ENCODE peak calls at places on chromosomes 13 and 19, in seven cellular contexts. One of them, this sample, is unnamed.

GRCh38 chr19:13037161-13037560 is 41.9 kb downstream of the NFIX start:
- DNase-seq in psoas muscle: peak; percentile 41
- DNase-seq in fibroblast of lung: peak; percentile 93
- DNase-seq in tibial nerve: no peak
- DNase-seq in cardiac muscle cell: peak; percentile 85
- DNase-seq in stomach: no peak
- DNase-seq in mammary epithelial cell: peak; percentile 84
- DNase-seq in this sample: no peak

GRCh38 chr19:41690801-41691065 is 2.7 kb upstream of the CEACAM7 start:
- DNase-seq in cardiac muscle cell: no peak
- DNase-seq in psoas muscle: no peak
- DNase-seq in mammary epithelial cell: no peak
- DNase-seq in stomach: no peak
- DNase-seq in fibroblast of lung: no peak
- DNase-seq in tibial nerve: no peak
- DNase-seq in this sample: no peak

GRCh38 chr13:51148952-51149573 is 38.0 kb upstream of the C13orf42 start:
- DNase-seq in cardiac muscle cell: peak; percentile 82
- DNase-seq in stomach: no peak
- DNase-seq in mammary epithelial cell: peak; percentile 8
- DNase-seq in fibroblast of lung: peak; percentile 58
- DNase-seq in tibial nerve: peak; percentile 60
- DNase-seq in psoas muscle: no peak
- DNase-seq in this sample: peak; percentile 9

GRCh38 chr13:71018544-71018943 is 848.5 kb downstream of the DACH1 start:
- DNase-seq in stomach: no peak
- DNase-seq in fibroblast of lung: no peak
- DNase-seq in psoas muscle: no peak
- DNase-seq in cardiac muscle cell: no peak
- DNase-seq in tibial nerve: no peak
- DNase-seq in mammary epithelial cell: no peak
- DNase-seq in this sample: no peak

GRCh38 chr19:2551864-2552185 is 75.9 kb downstream of the GADD45B start:
- DNase-seq in psoas muscle: no peak
- DNase-seq in stomach: no peak
- DNase-seq in tibial nerve: no peak
- DNase-seq in mammary epithelial cell: no peak
- DNase-seq in fibroblast of lung: no peak
- DNase-seq in cardiac muscle cell: no peak
- DNase-seq in this sample: no peak

GRCh38 chr13:35210234-35210633 is 266.3 kb downstream of the MAB21L1 start:
- DNase-seq in cardiac muscle cell: peak; percentile 30
- DNase-seq in fibroblast of lung: no peak
- DNase-seq in mammary epithelial cell: no peak
- DNase-seq in psoas muscle: no peak
- DNase-seq in stomach: no peak
- DNase-seq in tibial nerve: no peak
- DNase-seq in this sample: peak; percentile 1

GRCh38 chr13:66657165-66657895 is 572.8 kb downstream of the PCDH9 start:
- DNase-seq in cardiac muscle cell: peak; percentile 92
- DNase-seq in stomach: peak; percentile 80
- DNase-seq in fibroblast of lung: peak; percentile 99
- DNase-seq in psoas muscle: peak; percentile 69
- DNase-seq in tibial nerve: peak; percentile 8
- DNase-seq in mammary epithelial cell: peak; percentile 97
- DNase-seq in this sample: peak; percentile 1

GRCh38 chr13:98834254-98834960 is 81.9 kb upstream of the SLC15A1 start:
- DNase-seq in psoas muscle: no peak
- DNase-seq in fibroblast of lung: no peak
- DNase-seq in tibial nerve: no peak
- DNase-seq in stomach: no peak
- DNase-seq in mammary epithelial cell: peak; percentile 62
- DNase-seq in cardiac muscle cell: no peak
- DNase-seq in this sample: no peak

GRCh38 chr13:80508031-80508430 is 167.1 kb upstream of the SPRY2 start:
- DNase-seq in mammary epithelial cell: no peak
- DNase-seq in psoas muscle: no peak
- DNase-seq in tibial nerve: no peak
- DNase-seq in fibroblast of lung: no peak
- DNase-seq in cardiac muscle cell: no peak
- DNase-seq in stomach: no peak
- DNase-seq in this sample: no peak

GRCh38 chr13:36891752-36892151 is 28.3 kb downstream of the SMAD9 start:
- DNase-seq in fibroblast of lung: peak; percentile 10
- DNase-seq in stomach: no peak
- DNase-seq in psoas muscle: no peak
- DNase-seq in cardiac muscle cell: no peak
- DNase-seq in tibial nerve: no peak
- DNase-seq in mammary epithelial cell: no peak
- DNase-seq in this sample: no peak

GRCh38 chr19:38977445-38978314 is 2.1 kb upstream of the FBXO17 start:
- DNase-seq in psoas muscle: no peak
- DNase-seq in mammary epithelial cell: peak; percentile 73
- DNase-seq in fibroblast of lung: peak; percentile 57
- DNase-seq in tibial nerve: no peak
- DNase-seq in cardiac muscle cell: no peak
- DNase-seq in stomach: no peak
- DNase-seq in this sample: no peak

GRCh38 chr19:38975861-38976271 is 324 bp upstream of the FBXO17 start:
- DNase-seq in psoas muscle: no peak
- DNase-seq in cardiac muscle cell: peak; percentile 60
- DNase-seq in tibial nerve: no peak
- DNase-seq in stomach: no peak
- DNase-seq in fibroblast of lung: peak; percentile 49
- DNase-seq in mammary epithelial cell: no peak
- DNase-seq in this sample: peak; percentile 60

GRCh38 chr19:38971672-38972071 is 3.9 kb downstream of the FBXO17 start:
- DNase-seq in cardiac muscle cell: no peak
- DNase-seq in mammary epithelial cell: no peak
- DNase-seq in tibial nerve: no peak
- DNase-seq in stomach: no peak
- DNase-seq in fibroblast of lung: no peak
- DNase-seq in psoas muscle: no peak
- DNase-seq in this sample: no peak

GRCh38 chr19:38975214-38975860 is at the start of gene FBXO17:
- DNase-seq in mammary epithelial cell: peak; percentile 68
- DNase-seq in psoas muscle: peak; percentile 65
- DNase-seq in stomach: peak; percentile 44
- DNase-seq in fibroblast of lung: peak; percentile 72
- DNase-seq in tibial nerve: peak; percentile 34
- DNase-seq in cardiac muscle cell: peak; percentile 74
- DNase-seq in this sample: peak; percentile 40

GRCh38 chr19:38974599-38975213 is 836 bp downstream of the FBXO17 start:
- DNase-seq in fibroblast of lung: no peak
- DNase-seq in mammary epithelial cell: no peak
- DNase-seq in stomach: no peak
- DNase-seq in cardiac muscle cell: peak; percentile 33
- DNase-seq in tibial nerve: no peak
- DNase-seq in psoas muscle: no peak
- DNase-seq in this sample: no peak
- H3K4me3 ChIP-seq in fibroblast of lung: peak overlapping the region; percentile 61
- H3K4me3 ChIP-seq in mammary epithelial cell: peak overlapping the region; percentile 77
- H3K4me3 ChIP-seq in stomach: peak overlapping the region; percentile 71
- H3K4me3 ChIP-seq in cardiac muscle cell: peak overlapping the region; percentile 63
- H3K4me3 ChIP-seq in tibial nerve: peak overlapping the region; percentile 76
- H3K4me3 ChIP-seq in psoas muscle: peak overlapping the region; percentile 80
- H3K4me3 ChIP-seq in this sample: no peak overlapping the region

GRCh38 chr19:5954293-5954692 is 23.6 kb downstream of the RANBP3 start:
- DNase-seq in tibial nerve: no peak
- DNase-seq in fibroblast of lung: peak; percentile 32
- DNase-seq in stomach: no peak
- DNase-seq in cardiac muscle cell: no peak
- DNase-seq in mammary epithelial cell: no peak
- DNase-seq in psoas muscle: no peak
- DNase-seq in this sample: no peak

GRCh38 chr19:5956323-5956722 is 21.6 kb downstream of the RANBP3 start:
- DNase-seq in tibial nerve: no peak
- DNase-seq in fibroblast of lung: no peak
- DNase-seq in mammary epithelial cell: no peak
- DNase-seq in stomach: no peak
- DNase-seq in cardiac muscle cell: no peak
- DNase-seq in psoas muscle: no peak
- DNase-seq in this sample: no peak

GRCh38 chr19:5957132-5957531 is 20.8 kb downstream of the RANBP3 start:
- DNase-seq in stomach: no peak
- DNase-seq in psoas muscle: no peak
- DNase-seq in cardiac muscle cell: no peak
- DNase-seq in mammary epithelial cell: no peak
- DNase-seq in fibroblast of lung: peak; percentile 69
- DNase-seq in tibial nerve: no peak
- DNase-seq in this sample: peak; percentile 62

GRCh38 chr19:5956728-5957127 is 21.2 kb downstream of the RANBP3 start:
- DNase-seq in cardiac muscle cell: no peak
- DNase-seq in mammary epithelial cell: no peak
- DNase-seq in psoas muscle: no peak
- DNase-seq in tibial nerve: no peak
- DNase-seq in stomach: no peak
- DNase-seq in fibroblast of lung: no peak
- DNase-seq in this sample: no peak

GRCh38 chr19:5955638-5955935 is 22.4 kb downstream of the RANBP3 start:
- DNase-seq in psoas muscle: no peak
- DNase-seq in tibial nerve: no peak
- DNase-seq in fibroblast of lung: peak; percentile 62
- DNase-seq in stomach: no peak
- DNase-seq in cardiac muscle cell: peak; percentile 38
- DNase-seq in mammary epithelial cell: no peak
- DNase-seq in this sample: no peak
- H3K4me1 ChIP-seq in psoas muscle: peaks cover 63% of the 10 kb centered on the region
- H3K4me1 ChIP-seq in tibial nerve: peaks cover 70% of the 10 kb centered on the region
- H3K4me1 ChIP-seq in fibroblast of lung: peaks cover 37% of the 10 kb centered on the region
- H3K4me1 ChIP-seq in stomach: peaks cover 96% of the 10 kb centered on the region
- H3K4me1 ChIP-seq in cardiac muscle cell: peaks cover 98% of the 10 kb centered on the region
- H3K4me1 ChIP-seq in mammary epithelial cell: peaks cover 15% of the 10 kb centered on the region
- H3K4me1 ChIP-seq in this sample: peaks cover 30% of the 10 kb centered on the region

GRCh38 chr19:20926796-20927195 is 3.7 kb downstream of the ZNF85 start:
- DNase-seq in stomach: no peak
- DNase-seq in tibial nerve: no peak
- DNase-seq in fibroblast of lung: peak; percentile 68
- DNase-seq in mammary epithelial cell: peak; percentile 6
- DNase-seq in cardiac muscle cell: no peak
- DNase-seq in psoas muscle: no peak
- DNase-seq in this sample: no peak
- H3K9me3 ChIP-seq in stomach: no peaks in the 10 kb centered on the region
- H3K9me3 ChIP-seq in tibial nerve: no peaks in the 10 kb centered on the region
- H3K9me3 ChIP-seq in fibroblast of lung: no peaks in the 10 kb centered on the region
- H3K9me3 ChIP-seq in mammary epithelial cell: no peaks in the 10 kb centered on the region
- H3K9me3 ChIP-seq in cardiac muscle cell: no peaks in the 10 kb centered on the region
- H3K9me3 ChIP-seq in psoas muscle: no peaks in the 10 kb centered on the region
- H3K9me3 ChIP-seq in this sample: peaks cover 1% of the 10 kb centered on the region

GRCh38 chr13:29760561-29760960 is 89.9 kb downstream of the UBL3 start:
- DNase-seq in stomach: no peak
- DNase-seq in psoas muscle: no peak
- DNase-seq in cardiac muscle cell: no peak
- DNase-seq in tibial nerve: no peak
- DNase-seq in mammary epithelial cell: no peak
- DNase-seq in fibroblast of lung: peak; percentile 20
- DNase-seq in this sample: no peak

GRCh38 chr13:29761160-29761559 is 89.3 kb downstream of the UBL3 start:
- DNase-seq in psoas muscle: no peak
- DNase-seq in stomach: no peak
- DNase-seq in cardiac muscle cell: no peak
- DNase-seq in fibroblast of lung: no peak
- DNase-seq in mammary epithelial cell: no peak
- DNase-seq in tibial nerve: no peak
- DNase-seq in this sample: no peak

GRCh38 chr13:29761815-29762214 is 88.6 kb downstream of the UBL3 start:
- DNase-seq in stomach: no peak
- DNase-seq in fibroblast of lung: no peak
- DNase-seq in psoas muscle: no peak
- DNase-seq in cardiac muscle cell: no peak
- DNase-seq in mammary epithelial cell: no peak
- DNase-seq in tibial nerve: no peak
- DNase-seq in this sample: no peak

GRCh38 chr13:29756506-29756905 is 93.9 kb downstream of the UBL3 start:
- DNase-seq in mammary epithelial cell: no peak
- DNase-seq in stomach: no peak
- DNase-seq in fibroblast of lung: peak; percentile 36
- DNase-seq in cardiac muscle cell: peak; percentile 62
- DNase-seq in tibial nerve: no peak
- DNase-seq in psoas muscle: no peak
- DNase-seq in this sample: no peak

DNA sequence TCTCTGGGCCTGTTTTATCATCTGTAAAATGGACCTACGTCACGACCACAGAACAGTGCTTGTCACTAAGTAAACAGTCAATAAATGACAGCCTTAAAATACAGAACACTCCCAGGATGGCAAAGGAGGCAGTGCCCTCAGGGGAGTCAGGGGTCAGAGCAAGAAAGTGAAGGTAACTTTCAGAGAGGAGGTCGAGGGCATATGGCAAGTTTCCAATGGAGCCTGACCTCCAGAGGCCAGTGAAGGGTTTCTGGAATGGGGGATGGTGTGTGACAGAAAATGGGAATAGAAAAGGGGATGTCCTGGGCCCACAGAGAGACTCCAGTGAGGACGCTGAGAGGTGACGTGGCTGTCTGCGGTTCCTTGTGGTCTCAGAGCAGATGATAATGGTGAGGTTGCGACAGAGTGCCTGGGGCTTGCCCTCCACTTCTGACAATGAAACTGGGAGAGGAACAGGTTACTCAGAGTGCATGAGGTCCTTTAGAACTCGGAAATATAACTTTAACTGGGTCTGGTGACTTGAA is 91.8 kb downstream of the UBL3 start:
- DNase-seq in fibroblast of lung: no peak
- DNase-seq in cardiac muscle cell: peak; percentile 40
- DNase-seq in tibial nerve: no peak
- DNase-seq in psoas muscle: peak; percentile 18
- DNase-seq in stomach: peak; percentile 35
- DNase-seq in mammary epithelial cell: peak; percentile 59
- DNase-seq in this sample: peak; percentile 26
- H3K4me3 ChIP-seq in fibroblast of lung: no peak overlapping the region
- H3K4me3 ChIP-seq in cardiac muscle cell: no peak overlapping the region
- H3K4me3 ChIP-seq in tibial nerve: no peak overlapping the region
- H3K4me3 ChIP-seq in psoas muscle: no peak overlapping the region
- H3K4me3 ChIP-seq in stomach: no peak overlapping the region
- H3K4me3 ChIP-seq in mammary epithelial cell: no peak overlapping the region
- H3K4me3 ChIP-seq in this sample: no peak overlapping the region

GRCh38 chr19:15249912-15250634 is 17.8 kb upstream of the EPHX3 start:
- DNase-seq in tibial nerve: peak; percentile 45
- DNase-seq in fibroblast of lung: peak; percentile 92
- DNase-seq in stomach: no peak
- DNase-seq in cardiac muscle cell: peak; percentile 94
- DNase-seq in mammary epithelial cell: peak; percentile 73
- DNase-seq in psoas muscle: peak; percentile 70
- DNase-seq in this sample: no peak
- H3K4me1 ChIP-seq in tibial nerve: peaks cover 89% of the 10 kb centered on the region
- H3K4me1 ChIP-seq in fibroblast of lung: peaks cover 64% of the 10 kb centered on the region
- H3K4me1 ChIP-seq in stomach: peaks cover 60% of the 10 kb centered on the region
- H3K4me1 ChIP-seq in cardiac muscle cell: no peaks in the 10 kb centered on the region
- H3K4me1 ChIP-seq in mammary epithelial cell: peaks cover 42% of the 10 kb centered on the region
- H3K4me1 ChIP-seq in psoas muscle: peaks cover 79% of the 10 kb centered on the region
- H3K4me1 ChIP-seq in this sample: peaks cover 7% of the 10 kb centered on the region